ENCODE peak calls at places on chromosomes 16 and 17, in eight cellular contexts. V, S, K, P, J, M, R and C are unnamed samples.

GRCh38 chr16:66588981-66589713 is 9.9 kb downstream of the CMTM2 start:
- DNase-seq in V (no peak), K (peak), J (peak), P (no peak), M (peak), S (no peak), R (peak), C (peak)

GRCh38 chr17:12927001-12927400 is 90.8 kb downstream of the ELAC2 start:
- DNase-seq in R (no peak), J (no peak), K (no peak), M (no peak), S (no peak), V (no peak), P (no peak), C (no peak)

GRCh38 chr17:35486920-35487727 is 38.6 kb upstream of the SLFN13 start:
- DNase-seq in M (no peak), J (peak), S (no peak), R (peak), P (no peak), V (peak), K (peak), C (no peak)

GRCh38 chr16:1429026-1429425 is 1.9 kb upstream of the PERCC1 start:
- DNase-seq in R (no peak), J (no peak), P (no peak), M (no peak), V (no peak), K (no peak), S (no peak), C (no peak)

GRCh38 chr16:74998481-74999207 is at the start of gene ZNRF1:
- DNase-seq in P (peak), M (peak), J (peak), R (peak), S (peak), V (peak), K (peak), C (peak)

GRCh38 chr17:43333438-43333943 is 65.3 kb upstream of the ARL4D start:
- DNase-seq in J (no peak), R (no peak), V (no peak), S (no peak), K (no peak), P (no peak), M (no peak), C (no peak)

GRCh38 chr16:57276596-57276995 is 7.9 kb downstream of the PLLP start:
- DNase-seq in V (no peak), M (no peak), K (no peak), J (no peak), S (no peak), P (no peak), R (no peak), C (peak)

GRCh38 chr16:57906385-57907316 is 64.3 kb downstream of the CNGB1 start:
- DNase-seq in R (no peak), K (peak), M (peak), S (no peak), V (no peak), J (peak), P (no peak), C (no peak)

GRCh38 chr17:68290268-68290954 is 516 bp downstream of the SLC16A6 start:
- DNase-seq in S (peak), R (peak), M (no peak), J (peak), K (no peak), V (peak), P (peak), C (no peak)

GRCh38 chr17:16419929-16420271 is 4.5 kb downstream of the TRPV2 start:
- DNase-seq in S (no peak), K (peak), M (no peak), V (no peak), R (no peak), J (peak), P (no peak), C (no peak)

GRCh38 chr17:3603119-3603869 is 5.9 kb downstream of the TRPV1 start:
- DNase-seq in M (no peak), P (no peak), V (no peak), J (peak), K (peak), S (no peak), R (no peak), C (no peak)

GRCh38 chr16:69481901-69482341 is 57.5 kb downstream of the CYB5B start:
- DNase-seq in J (peak), V (peak), S (no peak), M (peak), K (peak), P (peak), R (no peak), C (peak)

GRCh38 chr17:20095366-20096080 is 86.4 kb downstream of the SPECC1 start:
- DNase-seq in V (peak), K (peak), R (no peak), P (peak), J (peak), S (no peak), M (peak), C (peak)

GRCh38 chr16:24418729-24419128 is 120.6 kb upstream of the RBBP6 start:
- DNase-seq in R (no peak), J (no peak), K (no peak), V (no peak), P (no peak), M (no peak), S (no peak), C (no peak)

GRCh38 chr17:61492759-61493526 is 40.7 kb downstream of the TBX4 start:
- DNase-seq in R (no peak), S (no peak), M (no peak), J (peak), P (no peak), V (no peak), K (peak), C (no peak)